ENCODE peak calls at places on chromosomes 12 and 14, in four cellular contexts. Y is testis; P is activated B cell treated with CpG ODN at 0.5 μM for 24 hours; D is stimulated activated CD4-positive, alpha-beta T cell treated with anti-CD3 and anti-CD28 coated beads, TNF-alpha, amount 100 ng/mL, for 24 hours. I is an unnamed sample.

GRCh38 chr14:72892103-72892878 is 1.6 kb downstream of the DPF3 start:
- DNase-seq in D (peak), P (peak), Y (peak), I (no peak)

GRCh38 chr12:68069276-68069675 is 80.0 kb downstream of the IFNG-AS1 start:
- DNase-seq in D (no peak), Y (no peak), P (no peak), I (no peak)

GRCh38 chr14:64388533-64389243 is 535 bp downstream of the MTHFD1 start:
- DNase-seq in P (no peak), D (no peak), Y (peak), I (peak)

GRCh38 chr12:57553343-57554202 is 3.7 kb downstream of the KIF5A start:
- DNase-seq in D (no peak), P (no peak), Y (no peak), I (no peak)

GRCh38 chr12:106732890-106733289 is 41.6 kb upstream of the RIC8B start:
- DNase-seq in Y (no peak), P (no peak), D (no peak), I (no peak)

GRCh38 chr12:93591137-93591868 is 18.8 kb downstream of the SOCS2 start:
- DNase-seq in P (peak), Y (peak), D (peak), I (peak)

GRCh38 chr14:69079747-69080146 is 73.2 kb downstream of the DCAF5 start:
- DNase-seq in Y (no peak), P (no peak), D (no peak), I (no peak)

GRCh38 chr14:34044666-34045306 is 93.9 kb upstream of the EGLN3 start:
- DNase-seq in Y (no peak), D (no peak), P (no peak), I (no peak)

GRCh38 chr14:95862243-95862642 is 14.4 kb upstream of the TUNAR start:
- DNase-seq in D (no peak), Y (no peak), P (no peak), I (no peak)

GRCh38 chr14:87066221-87066817 is 926.7 kb downstream of the GALC start:
- DNase-seq in P (no peak), Y (no peak), D (no peak), I (no peak)

GRCh38 chr14:102088012-102088792 is 1.4 kb upstream of the HSP90AA1 start:
- DNase-seq in D (peak), P (peak), Y (peak), I (no peak)

GRCh38 chr14:33509927-33510535 is 440.8 kb downstream of the EGLN3 start:
- DNase-seq in Y (no peak), P (no peak), D (no peak), I (no peak)

GRCh38 chr14:34693228-34693939 is 21.0 kb downstream of the CFL2 start:
- DNase-seq in D (peak), P (no peak), Y (peak), I (no peak)

GRCh38 chr14:81710232-81710845 is 176.7 kb upstream of the SEL1L start:
- DNase-seq in P (no peak), Y (peak), D (no peak), I (peak)

GRCh38 chr14:25074112-25074511 is 24.2 kb upstream of the STXBP6 start:
- DNase-seq in P (no peak), Y (no peak), D (no peak), I (no peak)

GRCh38 chr12:91413591-91413990 is 231.0 kb upstream of the DCN start:
- DNase-seq in D (no peak), P (no peak), Y (no peak), I (no peak)

GRCh38 chr14:26138764-26139445 is 458.9 kb downstream of the NOVA1 start:
- DNase-seq in Y (no peak), D (no peak), P (no peak), I (no peak)

GRCh38 chr14:58663494-58664111 is 25.8 kb downstream of the DACT1 start:
- DNase-seq in Y (no peak), D (no peak), P (no peak), I (no peak)

I was measured in SW 1271.